ENCODE peak calls at places on chromosome 9, in nine cellular contexts. A is HuH-7; D is lower leg skin; Y is GM06990; G is ovary; W is mesenteric fat pad; U is effector memory CD4-positive, alpha-beta T cell; H is breast epithelium; R is BJ. N is an unnamed sample.

GRCh38 chr9:38690574-38690973 is 29.4 kb downstream of the FAM240B start:
- DNase-seq in G (no peak), H (no peak), Y (no peak), D (no peak), U (no peak), R (no peak), A (no peak), W (no peak), N (no peak)

GRCh38 chr9:97397220-97397619 is 14.7 kb upstream of the TDRD7 start:
- DNase-seq in D (peak), Y (no peak), A (no peak), G (no peak), W (no peak), R (no peak), U (no peak), H (no peak), N (no peak)

GRCh38 chr9:81030027-81030426 is 659.3 kb downstream of the TLE1 start:
- DNase-seq in A (no peak), U (no peak), G (no peak), W (no peak), Y (no peak), R (no peak), H (no peak), D (no peak), N (no peak)

GRCh38 chr9:127123239-127123935 is 952 bp upstream of the ANGPTL2 start:
- DNase-seq in W (peak), D (peak), Y (no peak), A (no peak), R (no peak), H (peak), U (no peak), G (peak), N (no peak)

GRCh38 chr9:78286125-78286524 is 10.8 kb upstream of the PSAT1 start:
- DNase-seq in Y (no peak), R (no peak), W (no peak), D (no peak), U (no peak), A (no peak), H (no peak), G (no peak), N (no peak)

GRCh38 chr9:105307731-105308130 is 63.3 kb downstream of the SLC44A1 start:
- DNase-seq in W (no peak), D (no peak), R (no peak), G (no peak), H (no peak), A (no peak), U (no peak), Y (no peak), N (no peak)

GRCh38 chr9:88773627-88774244 is 217.5 kb upstream of the S1PR3 start:
- DNase-seq in G (no peak), D (no peak), U (no peak), R (no peak), H (no peak), A (no peak), Y (no peak), W (no peak), N (no peak)

GRCh38 chr9:133546287-133546680 is 11.8 kb downstream of the ADAMTSL2 start:
- DNase-seq in D (no peak), Y (no peak), U (no peak), R (no peak), W (no peak), A (no peak), G (no peak), H (no peak), N (no peak)

GRCh38 chr9:102652471-102652870 is 342.7 kb upstream of the CYLC2 start:
- DNase-seq in A (no peak), D (no peak), U (no peak), H (no peak), W (no peak), R (no peak), G (no peak), Y (no peak), N (no peak)

GRCh38 chr9:109779711-109780452 is at the start of gene PALM2AKAP2:
- DNase-seq in Y (peak), W (no peak), U (no peak), H (peak), R (no peak), G (peak), D (peak), A (peak), N (no peak)

GRCh38 chr9:92664394-92665152 is 5.4 kb downstream of the IPPK start:
- DNase-seq in D (no peak), R (no peak), H (no peak), W (peak), G (peak), Y (no peak), A (no peak), U (no peak), N (no peak)

GRCh38 chr9:73050062-73050814 is 97.4 kb upstream of the ALDH1A1 start:
- DNase-seq in G (no peak), R (peak), A (no peak), W (no peak), Y (no peak), U (no peak), H (no peak), D (no peak), N (no peak)

GRCh38 chr9:76985581-76985980 is 33.9 kb upstream of the FOXB2 start:
- DNase-seq in W (no peak), A (no peak), D (no peak), U (no peak), R (no peak), Y (no peak), H (no peak), G (no peak), N (no peak)

GRCh38 chr9:126853667-126854066 is 6.8 kb upstream of the ZBTB34 start:
- DNase-seq in W (no peak), D (no peak), A (no peak), R (no peak), U (no peak), H (no peak), Y (no peak), G (no peak), N (no peak)

GRCh38 chr9:21964925-21965385 is 29.2 kb downstream of the CDKN2A start:
- DNase-seq in R (no peak), W (peak), U (peak), H (no peak), A (peak), D (no peak), Y (peak), G (no peak), N (no peak)

GRCh38 chr9:69078581-69078980 is 43.0 kb downstream of the FXN start:
- DNase-seq in D (no peak), R (no peak), H (peak), G (no peak), Y (no peak), W (no peak), A (no peak), U (no peak), N (no peak)